ENCODE peak calls at places on chromosomes 12 and 14, in four cellular contexts. Y, W, T and V are unnamed samples.

GRCh38 chr14:104554608-104555401 is 24.8 kb upstream of the C14orf180 start:
- DNase-seq in Y (no peak), W (no peak), T (no peak), V (peak; percentile 6)

GRCh38 chr12:122946690-122947271 is 19.5 kb downstream of the ABCB9 start:
- DNase-seq in W (peak; percentile 85), Y (peak; percentile 59), T (peak; percentile 69), V (no peak)

GRCh38 chr14:74583689-74584434 is 28.2 kb downstream of the LTBP2 start:
- DNase-seq in Y (no peak), W (no peak), T (no peak), V (no peak)

GRCh38 chr12:53700567-53700966 is 24.7 kb upstream of the ATP5MC2 start:
- DNase-seq in W (no peak), T (no peak), Y (no peak), V (no peak)

GRCh38 chr12:33706927-33707326 is 267.3 kb upstream of the SYT10 start:
- DNase-seq in W (no peak), Y (no peak), T (no peak), V (no peak)

GRCh38 chr12:31962076-31962475 is 2.9 kb downstream of the RESF1 start:
- DNase-seq in Y (no peak), T (no peak), W (no peak), V (no peak)

GRCh38 chr12:6961695-6962284 is 8.7 kb downstream of the PHB2 start:
- DNase-seq in Y (no peak), W (peak; percentile 81), T (peak; percentile 90), V (peak; percentile 78)

GRCh38 chr12:14768823-14769405 is 34.4 kb downstream of the WBP11 start:
- DNase-seq in W (no peak), T (no peak), Y (peak; percentile 30), V (peak; percentile 15)

GRCh38 chr12:45674583-45674982 is 54.9 kb upstream of the ARID2 start:
- DNase-seq in T (no peak), Y (no peak), W (no peak), V (no peak)

GRCh38 chr14:75427482-75428229 is at the start of gene JDP2:
- DNase-seq in Y (no peak), T (peak; percentile 40), W (peak; percentile 60), V (peak; percentile 82)

GRCh38 chr12:62900686-62901272 is 34.2 kb downstream of the PPM1H start:
- DNase-seq in T (peak; percentile 48), W (peak; percentile 91), Y (no peak), V (no peak)

GRCh38 chr14:68792022-68792829 is 641 bp downstream of the ZFP36L1 start:
- DNase-seq in Y (no peak), T (peak; percentile 34), W (no peak), V (no peak)

GRCh38 chr14:65840118-65840751 is 427.7 kb downstream of the FUT8 start:
- DNase-seq in T (peak; percentile 6), W (no peak), Y (no peak), V (no peak)

GRCh38 chr14:69701269-69701668 is 65.7 kb upstream of the SRSF5 start:
- DNase-seq in W (no peak), T (no peak), Y (no peak), V (no peak)

GRCh38 chr14:96001866-96002510 is 37.2 kb upstream of the C14orf132 start:
- DNase-seq in Y (no peak), T (no peak), W (no peak), V (no peak)

GRCh38 chr14:30710870-30711269 is 88.8 kb downstream of the SCFD1 start:
- DNase-seq in W (no peak), Y (no peak), T (no peak), V (no peak)

GRCh38 chr12:14417717-14418116 is 52.2 kb downstream of the ATF7IP start:
- DNase-seq in Y (no peak), W (peak; percentile 33), T (peak; percentile 24), V (peak; percentile 77)

GRCh38 chr12:53810950-53811349 is 59.2 kb upstream of the CISTR start:
- DNase-seq in W (no peak), Y (no peak), T (no peak), V (no peak)

GRCh38 chr12:52023182-52023975 is 16.6 kb downstream of the TAMALIN start:
- DNase-seq in T (peak; percentile 88), Y (no peak), W (peak; percentile 59), V (peak; percentile 92)

GRCh38 chr14:69760810-69761209 is 6.1 kb upstream of the SRSF5 start:
- DNase-seq in W (no peak), Y (no peak), T (no peak), V (no peak)

GRCh38 chr12:117098361-117099217 is 627 bp downstream of the TESC start:
- DNase-seq in W (no peak), T (peak; percentile 37), Y (no peak), V (peak; percentile 46)

GRCh38 chr14:70660967-70661871 is 19.5 kb downstream of the TTC9 start:
- DNase-seq in Y (peak; percentile 57), W (no peak), T (no peak), V (no peak)

GRCh38 chr12:89276860-89277259 is 75.4 kb downstream of the DUSP6 start:
- DNase-seq in T (no peak), W (no peak), Y (no peak), V (no peak)

GRCh38 chr14:81517798-81518398 is 15.8 kb downstream of the SEL1L start:
- DNase-seq in Y (no peak), W (peak; percentile 66), T (no peak), V (no peak)

GRCh38 chr12:43009307-43009706 is 419.8 kb upstream of the PRICKLE1 start:
- DNase-seq in T (peak; percentile 1), Y (no peak), W (no peak), V (no peak)
- TF ChIP-seq CREM in T (no peak), Y (no peak), W (no peak), V (no peak)

GRCh38 chr14:105908006-105908405 is 381.6 kb downstream of the TMEM121 start:
- DNase-seq in Y (no peak), W (no peak), T (no peak), V (no peak)
- TF ChIP-seq CREM in Y (no peak), W (no peak), T (no peak), V (no peak)

GRCh38 chr12:26434299-26434915 is 239.0 kb downstream of the SSPN start:
- DNase-seq in Y (no peak), W (peak; percentile 48), T (peak; percentile 55), V (peak; percentile 36)
- TF ChIP-seq CREM in Y (no peak), W (no peak), T (no peak), V (no peak)

GRCh38 chr12:112208511-112208910 is 83.2 kb downstream of the TRAFD1 start:
- DNase-seq in Y (no peak), W (no peak), T (no peak), V (no peak)
- TF ChIP-seq CREM in Y (no peak), W (no peak), T (no peak), V (no peak)

DNA sequence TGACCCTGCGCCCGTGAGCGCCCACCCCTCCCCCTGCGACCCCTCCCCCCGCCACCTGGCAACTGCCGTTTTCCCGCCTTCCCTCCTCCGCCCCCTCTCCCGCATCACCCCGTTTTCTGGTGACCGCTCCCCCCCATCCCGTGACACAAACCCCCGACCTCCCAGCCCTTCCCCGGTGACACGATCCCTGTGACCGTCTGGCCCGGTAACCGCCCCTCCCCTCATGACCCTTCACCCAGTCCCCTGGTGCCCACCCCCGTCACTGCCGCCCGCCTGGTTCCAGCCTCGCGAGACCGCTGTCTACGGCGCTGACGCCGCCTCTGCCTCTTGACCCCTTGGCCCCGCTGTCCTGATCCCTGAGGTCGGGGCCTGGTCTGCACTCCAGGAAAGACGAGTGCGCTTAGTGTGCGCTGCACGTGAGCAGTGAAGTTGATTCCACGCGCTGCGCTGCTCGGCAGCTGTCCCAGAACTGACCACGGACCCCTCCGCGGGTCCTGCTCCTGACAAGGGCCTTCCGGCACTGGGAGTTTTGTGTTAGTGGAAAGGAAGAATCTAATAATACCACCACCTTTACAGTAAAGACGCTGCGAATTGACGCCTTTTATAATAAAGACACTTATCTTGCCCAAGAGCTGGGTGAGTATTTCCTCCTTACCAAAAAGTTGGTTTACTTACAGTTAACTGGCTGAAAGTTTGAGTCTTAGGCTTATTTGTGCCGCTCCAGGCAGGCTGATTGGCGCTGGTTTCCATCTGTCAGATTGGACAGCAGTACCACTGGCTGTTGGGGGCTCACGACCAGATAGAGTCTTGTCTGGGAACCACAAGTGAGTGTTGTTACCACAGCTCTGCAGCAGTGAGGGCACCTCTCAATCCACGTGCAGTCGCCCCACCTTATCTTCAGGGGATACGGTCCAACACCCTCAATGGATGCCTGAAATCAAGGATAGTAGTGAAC is 59.2 kb downstream of the DDX51 start:
- DNase-seq in T (peak; percentile 93), W (peak; percentile 84), Y (no peak), V (peak; percentile 68)
- TF ChIP-seq CREM in T (peak; percentile 80), W (peak; percentile 67), Y (peak; percentile 44), V (no peak)